ENCODE peak calls at places on chromosome 19, in seven cellular contexts. One of them, this sample, is unnamed.

GRCh38 chr19:47582320-47582909 is 9.5 kb upstream of the ZNF541 start:
- DNase-seq in A549: no peak
- DNase-seq in fibroblast of lung: peak; percentile 80
- DNase-seq in kidney epithelial cell: no peak
- DNase-seq in neural progenitor cell: no peak
- DNase-seq in tibial nerve: no peak
- DNase-seq in left ventricle myocardium inferior: no peak
- DNase-seq in this sample: peak; percentile 25

GRCh38 chr19:17751912-17752273 is 616 bp downstream of the FCHO1 start:
- DNase-seq in fibroblast of lung: no peak
- DNase-seq in left ventricle myocardium inferior: no peak
- DNase-seq in A549: no peak
- DNase-seq in neural progenitor cell: no peak
- DNase-seq in kidney epithelial cell: no peak
- DNase-seq in tibial nerve: no peak
- DNase-seq in this sample: no peak

GRCh38 chr19:46716672-46717033 is 261 bp downstream of the PRKD2 start:
- DNase-seq in left ventricle myocardium inferior: no peak
- DNase-seq in tibial nerve: no peak
- DNase-seq in kidney epithelial cell: no peak
- DNase-seq in neural progenitor cell: peak; percentile 58
- DNase-seq in A549: no peak
- DNase-seq in fibroblast of lung: no peak
- DNase-seq in this sample: no peak

GRCh38 chr19:54460230-54461005 is 3.2 kb downstream of the LENG9 start:
- DNase-seq in neural progenitor cell: no peak
- DNase-seq in A549: no peak
- DNase-seq in kidney epithelial cell: no peak
- DNase-seq in left ventricle myocardium inferior: no peak
- DNase-seq in fibroblast of lung: no peak
- DNase-seq in tibial nerve: no peak
- DNase-seq in this sample: no peak

GRCh38 chr19:37691881-37692504 is 27.6 kb downstream of the ZNF607 start:
- DNase-seq in A549: no peak
- DNase-seq in left ventricle myocardium inferior: peak; percentile 88
- DNase-seq in fibroblast of lung: peak; percentile 95
- DNase-seq in tibial nerve: peak; percentile 61
- DNase-seq in kidney epithelial cell: peak; percentile 34
- DNase-seq in neural progenitor cell: peak; percentile 91
- DNase-seq in this sample: peak; percentile 54

GRCh38 chr19:11499890-11500420 is 5.7 kb downstream of the ZNF653 start:
- DNase-seq in kidney epithelial cell: no peak
- DNase-seq in tibial nerve: no peak
- DNase-seq in neural progenitor cell: no peak
- DNase-seq in A549: no peak
- DNase-seq in fibroblast of lung: no peak
- DNase-seq in left ventricle myocardium inferior: no peak
- DNase-seq in this sample: no peak

GRCh38 chr19:20422216-20422615 is 143.4 kb downstream of the ZNF737 start:
- DNase-seq in kidney epithelial cell: no peak
- DNase-seq in left ventricle myocardium inferior: no peak
- DNase-seq in tibial nerve: no peak
- DNase-seq in A549: no peak
- DNase-seq in neural progenitor cell: peak; percentile 55
- DNase-seq in fibroblast of lung: no peak
- DNase-seq in this sample: no peak

GRCh38 chr19:46620716-46621115 is 4.2 kb downstream of the PTGIR start:
- DNase-seq in neural progenitor cell: no peak
- DNase-seq in left ventricle myocardium inferior: no peak
- DNase-seq in A549: no peak
- DNase-seq in kidney epithelial cell: no peak
- DNase-seq in tibial nerve: no peak
- DNase-seq in fibroblast of lung: peak; percentile 75
- DNase-seq in this sample: no peak

GRCh38 chr19:30978639-30979038 is 370.6 kb downstream of the TSHZ3 start:
- DNase-seq in fibroblast of lung: no peak
- DNase-seq in tibial nerve: no peak
- DNase-seq in neural progenitor cell: no peak
- DNase-seq in left ventricle myocardium inferior: no peak
- DNase-seq in A549: no peak
- DNase-seq in kidney epithelial cell: no peak
- DNase-seq in this sample: no peak

GRCh38 chr19:45492627-45493470 is 4.0 kb downstream of the RTN2 start:
- DNase-seq in A549: peak; percentile 73
- DNase-seq in fibroblast of lung: peak; percentile 91
- DNase-seq in tibial nerve: no peak
- DNase-seq in kidney epithelial cell: no peak
- DNase-seq in neural progenitor cell: peak; percentile 84
- DNase-seq in left ventricle myocardium inferior: peak; percentile 63
- DNase-seq in this sample: peak; percentile 39

GRCh38 chr19:33055718-33056117 is 9.0 kb downstream of the RHPN2 start:
- DNase-seq in tibial nerve: no peak
- DNase-seq in left ventricle myocardium inferior: no peak
- DNase-seq in kidney epithelial cell: no peak
- DNase-seq in A549: no peak
- DNase-seq in fibroblast of lung: no peak
- DNase-seq in neural progenitor cell: peak; percentile 59
- DNase-seq in this sample: no peak

GRCh38 chr19:1262687-1263123 is 6.4 kb upstream of the CIRBP start:
- DNase-seq in kidney epithelial cell: no peak
- DNase-seq in left ventricle myocardium inferior: no peak
- DNase-seq in neural progenitor cell: peak; percentile 55
- DNase-seq in tibial nerve: no peak
- DNase-seq in fibroblast of lung: no peak
- DNase-seq in A549: no peak
- DNase-seq in this sample: no peak

GRCh38 chr19:13692096-13692495 is 72.2 kb upstream of the MRI1 start:
- DNase-seq in left ventricle myocardium inferior: no peak
- DNase-seq in neural progenitor cell: no peak
- DNase-seq in kidney epithelial cell: peak; percentile 26
- DNase-seq in tibial nerve: no peak
- DNase-seq in fibroblast of lung: peak; percentile 46
- DNase-seq in A549: no peak
- DNase-seq in this sample: no peak

GRCh38 chr19:2424686-2425621 is 2.4 kb downstream of the TIMM13 start:
- DNase-seq in neural progenitor cell: peak; percentile 85
- DNase-seq in fibroblast of lung: peak; percentile 69
- DNase-seq in left ventricle myocardium inferior: peak; percentile 43
- DNase-seq in kidney epithelial cell: peak; percentile 21
- DNase-seq in A549: no peak
- DNase-seq in tibial nerve: no peak
- DNase-seq in this sample: peak; percentile 34

GRCh38 chr19:2309734-2310362 is 1.9 kb upstream of the LINGO3 start:
- DNase-seq in neural progenitor cell: no peak
- DNase-seq in tibial nerve: no peak
- DNase-seq in fibroblast of lung: peak; percentile 30
- DNase-seq in A549: peak; percentile 35
- DNase-seq in left ventricle myocardium inferior: no peak
- DNase-seq in kidney epithelial cell: no peak
- DNase-seq in this sample: no peak

GRCh38 chr19:32450217-32450616 is 44.6 kb downstream of the DPY19L3 start:
- DNase-seq in tibial nerve: no peak
- DNase-seq in neural progenitor cell: no peak
- DNase-seq in fibroblast of lung: peak; percentile 89
- DNase-seq in kidney epithelial cell: no peak
- DNase-seq in left ventricle myocardium inferior: no peak
- DNase-seq in A549: no peak
- DNase-seq in this sample: peak; percentile 19

GRCh38 chr19:53365134-53365898 is at the start of gene ZNF525:
- DNase-seq in fibroblast of lung: peak; percentile 73
- DNase-seq in neural progenitor cell: peak; percentile 93
- DNase-seq in A549: peak; percentile 63
- DNase-seq in kidney epithelial cell: peak; percentile 32
- DNase-seq in tibial nerve: peak; percentile 82
- DNase-seq in left ventricle myocardium inferior: peak; percentile 89
- DNase-seq in this sample: peak; percentile 20

GRCh38 chr19:35996777-35997176 is 1.8 kb downstream of the SDHAF1 start:
- DNase-seq in fibroblast of lung: no peak
- DNase-seq in A549: no peak
- DNase-seq in kidney epithelial cell: no peak
- DNase-seq in tibial nerve: no peak
- DNase-seq in neural progenitor cell: no peak
- DNase-seq in left ventricle myocardium inferior: no peak
- DNase-seq in this sample: no peak
- TF ChIP-seq CTCF in fibroblast of lung: no peak
- TF ChIP-seq CTCF in A549: no peak
- TF ChIP-seq CTCF in kidney epithelial cell: no peak
- TF ChIP-seq CTCF in tibial nerve: no peak
- TF ChIP-seq CTCF in neural progenitor cell: no peak
- TF ChIP-seq CTCF in left ventricle myocardium inferior: no peak
- TF ChIP-seq CTCF in this sample: no peak

DNA sequence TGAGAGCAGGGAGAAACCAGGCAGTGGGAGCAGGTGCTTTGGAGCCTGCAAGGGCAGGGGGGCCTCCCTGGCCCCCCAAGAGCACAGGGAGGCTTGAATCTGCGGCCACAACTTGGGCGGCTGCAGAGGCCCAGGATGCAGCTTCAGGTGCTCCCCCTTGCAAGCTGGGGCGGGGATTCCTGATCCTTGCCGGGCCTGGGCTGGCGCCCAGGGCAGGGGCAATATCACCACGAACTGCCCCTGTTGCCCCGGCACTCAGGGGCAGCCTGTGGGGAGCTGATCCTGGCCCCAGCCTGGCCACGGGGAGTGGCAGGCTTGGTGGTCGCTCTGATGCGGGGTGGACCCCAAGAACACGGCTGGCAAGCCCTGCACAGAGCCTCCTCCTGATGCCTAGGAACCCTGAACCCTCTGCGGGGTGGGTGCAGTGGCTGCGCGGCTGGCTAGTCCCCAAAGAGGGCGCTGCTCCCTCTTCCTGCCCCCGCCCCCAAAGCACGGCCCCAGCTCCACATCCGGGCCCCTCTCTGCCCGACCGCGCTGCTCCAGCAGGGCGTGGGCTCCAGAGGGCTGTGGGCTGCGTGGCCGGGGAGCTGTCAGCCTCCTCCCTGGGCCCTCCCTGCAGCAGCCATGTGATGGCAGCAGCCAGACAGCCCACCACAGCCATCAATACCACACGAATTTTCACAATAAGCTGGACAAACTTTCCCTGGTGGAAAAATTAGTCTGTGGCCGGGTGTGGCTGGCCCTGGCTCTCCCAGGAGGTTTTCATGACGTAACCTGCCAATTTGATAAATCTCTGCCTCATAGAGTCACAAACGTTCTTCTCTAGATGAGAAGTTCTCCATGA is 21.0 kb downstream of the TNFSF9 start:
- DNase-seq in tibial nerve: no peak
- DNase-seq in fibroblast of lung: no peak
- DNase-seq in kidney epithelial cell: no peak
- DNase-seq in A549: peak; percentile 61
- DNase-seq in neural progenitor cell: peak; percentile 83
- DNase-seq in left ventricle myocardium inferior: no peak
- DNase-seq in this sample: no peak
- TF ChIP-seq CTCF in tibial nerve: no peak
- TF ChIP-seq CTCF in fibroblast of lung: no peak
- TF ChIP-seq CTCF in kidney epithelial cell: peak; percentile 21
- TF ChIP-seq CTCF in A549: peak; percentile 24
- TF ChIP-seq CTCF in neural progenitor cell: peak; percentile 66
- TF ChIP-seq CTCF in left ventricle myocardium inferior: peak; percentile 19
- TF ChIP-seq CTCF in this sample: no peak

DNA sequence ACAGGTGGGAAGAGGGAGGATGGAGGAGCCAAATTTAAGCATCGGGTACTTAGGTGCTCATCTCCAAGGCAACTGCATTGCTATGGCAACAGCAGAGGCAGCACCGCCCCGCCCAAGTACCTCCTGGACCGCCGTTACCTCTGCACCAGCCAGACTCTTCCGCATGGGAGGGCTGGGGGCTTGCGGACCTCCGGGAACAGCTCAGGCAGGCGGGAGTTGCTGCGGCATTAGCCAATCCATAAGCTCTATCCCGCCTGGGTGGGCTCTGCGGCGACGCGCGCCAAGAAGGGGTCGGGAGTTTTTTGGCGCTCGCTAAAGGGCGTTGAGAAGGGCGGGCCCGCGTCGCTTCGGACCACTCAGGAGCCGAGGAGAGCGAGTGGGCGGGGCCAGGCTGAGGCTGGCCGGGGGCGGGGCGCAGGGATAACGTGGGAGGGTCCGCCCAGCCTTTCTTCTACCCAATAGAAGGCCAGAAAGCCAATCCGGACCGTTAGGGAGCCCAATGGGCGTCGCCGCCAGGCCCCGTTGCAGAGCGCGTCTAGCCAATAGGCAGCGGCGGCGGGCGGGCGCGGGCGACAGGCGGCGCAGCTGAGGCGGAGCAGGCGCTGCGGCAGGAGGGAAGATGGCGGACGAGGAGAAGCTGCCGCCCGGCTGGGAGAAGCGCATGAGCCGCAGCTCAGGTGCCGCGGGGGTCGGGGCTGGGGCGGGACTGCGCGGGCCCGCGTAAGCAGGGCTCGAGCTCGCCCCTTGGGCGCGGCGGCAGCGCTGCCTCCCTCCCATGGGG is at the start of gene PIN1:
- DNase-seq in tibial nerve: peak; percentile 99
- DNase-seq in neural progenitor cell: peak; percentile 100
- DNase-seq in kidney epithelial cell: peak; percentile 86
- DNase-seq in fibroblast of lung: peak; percentile 98
- DNase-seq in left ventricle myocardium inferior: peak; percentile 99
- DNase-seq in A549: peak; percentile 96
- DNase-seq in this sample: peak; percentile 95
- TF ChIP-seq CTCF in tibial nerve: peak; percentile 69
- TF ChIP-seq CTCF in neural progenitor cell: peak; percentile 62
- TF ChIP-seq CTCF in kidney epithelial cell: peak; percentile 27
- TF ChIP-seq CTCF in fibroblast of lung: peak; percentile 36
- TF ChIP-seq CTCF in left ventricle myocardium inferior: peak; percentile 79
- TF ChIP-seq CTCF in A549: no peak
- TF ChIP-seq CTCF in this sample: peak; percentile 27

GRCh38 chr19:34275705-34276104 is 21.4 kb downstream of the GARRE1 start:
- DNase-seq in left ventricle myocardium inferior: no peak
- DNase-seq in fibroblast of lung: no peak
- DNase-seq in neural progenitor cell: no peak
- DNase-seq in A549: no peak
- DNase-seq in kidney epithelial cell: no peak
- DNase-seq in tibial nerve: no peak
- DNase-seq in this sample: no peak

GRCh38 chr19:34273121-34273845 is 18.9 kb downstream of the GARRE1 start:
- DNase-seq in left ventricle myocardium inferior: no peak
- DNase-seq in tibial nerve: no peak
- DNase-seq in fibroblast of lung: no peak
- DNase-seq in neural progenitor cell: no peak
- DNase-seq in kidney epithelial cell: no peak
- DNase-seq in A549: no peak
- DNase-seq in this sample: no peak

GRCh38 chr19:34274284-34274826 is 20.0 kb downstream of the GARRE1 start:
- DNase-seq in A549: no peak
- DNase-seq in fibroblast of lung: no peak
- DNase-seq in kidney epithelial cell: no peak
- DNase-seq in tibial nerve: no peak
- DNase-seq in neural progenitor cell: no peak
- DNase-seq in left ventricle myocardium inferior: no peak
- DNase-seq in this sample: no peak

GRCh38 chr19:34276614-34277013 is 22.3 kb downstream of the GARRE1 start:
- DNase-seq in left ventricle myocardium inferior: no peak
- DNase-seq in neural progenitor cell: no peak
- DNase-seq in fibroblast of lung: no peak
- DNase-seq in kidney epithelial cell: no peak
- DNase-seq in A549: no peak
- DNase-seq in tibial nerve: no peak
- DNase-seq in this sample: no peak

GRCh38 chr19:34274827-34275625 is 20.7 kb downstream of the GARRE1 start:
- DNase-seq in tibial nerve: no peak
- DNase-seq in neural progenitor cell: no peak
- DNase-seq in left ventricle myocardium inferior: no peak
- DNase-seq in A549: no peak
- DNase-seq in kidney epithelial cell: no peak
- DNase-seq in fibroblast of lung: peak; percentile 87
- DNase-seq in this sample: peak; percentile 70
- TF ChIP-seq CTCF in tibial nerve: no peak
- TF ChIP-seq CTCF in neural progenitor cell: no peak
- TF ChIP-seq CTCF in left ventricle myocardium inferior: no peak
- TF ChIP-seq CTCF in A549: no peak
- TF ChIP-seq CTCF in kidney epithelial cell: no peak
- TF ChIP-seq CTCF in fibroblast of lung: peak; percentile 17
- TF ChIP-seq CTCF in this sample: peak; percentile 17